ENCODE peak calls at places on chromosomes 11 and 22, in five cellular contexts. W is spleen; J is dorsolateral prefrontal cortex; O is stimulated activated CD4-positive, alpha-beta T cell treated with anti-CD3 and anti-CD28 coated beads, Interleukin-15, amount 100 ng/mL, for 1 hour; Y is NCI-H2029 treated with DMSO at 0.1 percent for 48 hours. I is an unnamed sample.

GRCh38 chr11:6703247-6704063 is 20.3 kb upstream of the MRPL17 start:
- DNase-seq in W (no peak), J (peak), O (no peak), Y (peak), I (no peak)

GRCh38 chr11:64857485-64857884 is 13.0 kb upstream of the CDC42BPG start:
- DNase-seq in W (no peak), J (no peak), O (no peak), Y (no peak), I (no peak)

GRCh38 chr11:43756575-43756974 is 76.0 kb downstream of the HSD17B12 start:
- DNase-seq in W (no peak), J (no peak), O (no peak), Y (no peak), I (no peak)

GRCh38 chr11:2950825-2951224 is 21.6 kb upstream of the PHLDA2 start:
- DNase-seq in W (no peak), J (no peak), O (no peak), Y (no peak), I (no peak)

GRCh38 chr11:117907276-117908110 is 21.7 kb downstream of the TMPRSS13 start:
- DNase-seq in W (peak), J (peak), O (no peak), Y (peak), I (peak)

GRCh38 chr11:60809691-60810090 is 24.6 kb downstream of the MS4A10 start:
- DNase-seq in W (no peak), J (no peak), O (no peak), Y (no peak), I (no peak)

GRCh38 chr22:36156515-36157419 is 3.8 kb downstream of the APOL3 start:
- DNase-seq in W (peak), J (peak), O (peak), Y (peak), I (no peak)

GRCh38 chr11:111792314-111792713 is 26.1 kb upstream of the PPP2R1B start:
- DNase-seq in W (no peak), J (no peak), O (no peak), Y (no peak), I (no peak)

GRCh38 chr11:114019574-114019973 is 39.9 kb upstream of the ZBTB16 start:
- DNase-seq in W (no peak), J (no peak), O (no peak), Y (no peak), I (no peak)

GRCh38 chr11:114190630-114191029 is 105.6 kb upstream of the NNMT start:
- DNase-seq in W (no peak), J (no peak), O (no peak), Y (no peak), I (no peak)

GRCh38 chr11:15585587-15586331 is 471.0 kb downstream of the INSC start:
- DNase-seq in W (no peak), J (no peak), O (no peak), Y (no peak), I (no peak)

GRCh38 chr11:123736769-123737168 is 4.7 kb downstream of the ZNF202 start:
- DNase-seq in W (no peak), J (no peak), O (no peak), Y (no peak), I (no peak)

GRCh38 chr11:65119670-65119995 is 2.1 kb upstream of the ZNHIT2 start:
- DNase-seq in W (no peak), J (no peak), O (no peak), Y (no peak), I (no peak)

GRCh38 chr22:19705181-19705934 is 8.9 kb upstream of the SEPTIN5 start:
- DNase-seq in W (peak), J (no peak), O (no peak), Y (no peak), I (no peak)

GRCh38 chr22:19675428-19675827 is 38.9 kb upstream of the SEPTIN5 start:
- DNase-seq in W (no peak), J (no peak), O (no peak), Y (no peak), I (no peak)

GRCh38 chr11:89220684-89221339 is 43.1 kb downstream of the TYR start:
- DNase-seq in W (no peak), J (no peak), O (no peak), Y (no peak), I (no peak)

GRCh38 chr11:57761301-57762234 is at the start of gene CTNND1:
- DNase-seq in W (no peak), J (peak), O (no peak), Y (peak), I (no peak)

GRCh38 chr11:2870460-2870859 is 15.1 kb downstream of the CDKN1C start:
- DNase-seq in W (no peak), J (no peak), O (no peak), Y (no peak), I (no peak)

I was measured in vagina.